ENCODE peak calls at places on chromosome 5, in eight cellular contexts. A, Q, R, E, F, T, G and X are unnamed samples.

GRCh38 chr5:38738898-38739743 is 106.7 kb upstream of the OSMR start:
- DNase-seq in A (peak), Q (no peak), R (no peak), E (no peak), F (no peak), T (no peak), G (no peak), X (no peak)

GRCh38 chr5:1885476-1885755 is 2.7 kb upstream of the IRX4 start:
- DNase-seq in A (no peak), Q (no peak), R (no peak), E (no peak), F (no peak), T (no peak), G (no peak), X (no peak)

GRCh38 chr5:31537856-31538255 is 5.8 kb downstream of the C5orf22 start:
- DNase-seq in A (no peak), Q (no peak), R (no peak), E (no peak), F (peak), T (no peak), G (no peak), X (no peak)

GRCh38 chr5:159286420-159287035 is 23.4 kb downstream of the UBLCP1 start:
- DNase-seq in A (peak), Q (no peak), R (no peak), E (peak), F (peak), T (no peak), G (no peak), X (peak)

GRCh38 chr5:135313946-135314345 is 85.1 kb downstream of the MACROH2A1 start:
- DNase-seq in A (no peak), Q (no peak), R (no peak), E (no peak), F (no peak), T (no peak), G (no peak), X (no peak)

GRCh38 chr5:134525687-134526482 is 415 bp downstream of the JADE2 start:
- DNase-seq in A (peak), Q (peak), R (peak), E (peak), F (peak), T (peak), G (no peak), X (peak)

GRCh38 chr5:144065766-144066165 is 104.7 kb downstream of the YIPF5 start:
- DNase-seq in A (no peak), Q (no peak), R (no peak), E (no peak), F (no peak), T (no peak), G (no peak), X (no peak)

GRCh38 chr5:73640861-73641320 is 14.9 kb downstream of the ARHGEF28 start:
- DNase-seq in A (peak), Q (no peak), R (no peak), E (no peak), F (peak), T (no peak), G (no peak), X (no peak)

GRCh38 chr5:10111575-10111974 is 138.1 kb downstream of the ATPSCKMT start:
- DNase-seq in A (peak), Q (no peak), R (peak), E (peak), F (peak), T (no peak), G (no peak), X (peak)